ENCODE peak calls at places on chromosomes 5 and 9, in six cellular contexts. B, E, D, U, H and N are unnamed samples.

GRCh38 chr9:99162759-99163364 is 57.9 kb downstream of the TGFBR1 start:
- DNase-seq in U (peak; percentile 68), D (no peak), B (no peak), H (no peak), E (peak; percentile 51), N (peak; percentile 49)

GRCh38 chr5:87899109-87900100 is 369.2 kb downstream of the TMEM161B start:
- DNase-seq in B (peak; percentile 80), H (no peak), E (no peak), U (peak; percentile 1), D (no peak), N (peak; percentile 79)

GRCh38 chr5:140964356-140964755 is 1.9 kb upstream of the PCDHAC2 start:
- DNase-seq in H (no peak), E (no peak), U (no peak), D (no peak), B (no peak), N (no peak)

GRCh38 chr9:126148523-126148870 is 178.1 kb upstream of the MVB12B start:
- DNase-seq in D (peak; percentile 7), H (no peak), E (no peak), U (no peak), B (peak; percentile 16), N (no peak)

GRCh38 chr9:11149065-11149464 is 536.3 kb upstream of the PTPRD start:
- DNase-seq in H (no peak), B (no peak), E (no peak), D (no peak), U (no peak), N (no peak)

GRCh38 chr5:139961435-139962157 is 81.5 kb downstream of the NRG2 start:
- DNase-seq in B (no peak), E (no peak), D (no peak), H (no peak), U (peak; percentile 45), N (peak; percentile 16)

GRCh38 chr5:172797800-172798199 is 26.8 kb upstream of the DUSP1 start:
- DNase-seq in U (no peak), E (no peak), H (no peak), D (no peak), B (no peak), N (no peak)

GRCh38 chr5:151134228-151134627 is 23.4 kb downstream of the ANXA6 start:
- DNase-seq in B (no peak), E (no peak), D (peak; percentile 35), H (no peak), U (no peak), N (no peak)

GRCh38 chr5:17282283-17283120 is 65.1 kb downstream of the BASP1 start:
- DNase-seq in B (no peak), D (no peak), U (peak; percentile 57), H (no peak), E (no peak), N (no peak)

GRCh38 chr9:91012933-91013841 is 211.6 kb downstream of the SYK start:
- DNase-seq in E (no peak), U (no peak), B (no peak), H (no peak), D (no peak), N (no peak)

GRCh38 chr5:91269198-91269597 is 113.9 kb downstream of the ARRDC3 start:
- DNase-seq in D (no peak), U (no peak), E (no peak), B (peak; percentile 49), H (no peak), N (no peak)

GRCh38 chr5:174876-175465 is 16.3 kb upstream of the LRRC14B start:
- DNase-seq in D (no peak), U (no peak), B (no peak), H (no peak), E (no peak), N (no peak)
- TF ChIP-seq CTCF in D (no peak), U (no peak), B (no peak), H (no peak), E (no peak), N (no peak)

GRCh38 chr5:1516615-1517601 is 6.9 kb downstream of the LPCAT1 start:
- DNase-seq in E (peak; percentile 93), D (peak; percentile 25), B (peak; percentile 18), H (peak; percentile 16), U (peak; percentile 51), N (peak; percentile 66)

GRCh38 chr5:1517838-1518237 is 5.9 kb downstream of the LPCAT1 start:
- DNase-seq in E (no peak), U (no peak), D (peak; percentile 23), H (peak; percentile 17), B (peak; percentile 25), N (no peak)

GRCh38 chr5:1514027-1514818 is 9.5 kb downstream of the LPCAT1 start:
- DNase-seq in E (no peak), H (peak; percentile 14), D (peak; percentile 22), B (peak; percentile 22), U (no peak), N (no peak)

GRCh38 chr5:1515311-1515920 is 8.3 kb downstream of the LPCAT1 start:
- DNase-seq in E (no peak), U (no peak), B (peak; percentile 22), D (peak; percentile 21), H (peak; percentile 12), N (no peak)

DNA sequence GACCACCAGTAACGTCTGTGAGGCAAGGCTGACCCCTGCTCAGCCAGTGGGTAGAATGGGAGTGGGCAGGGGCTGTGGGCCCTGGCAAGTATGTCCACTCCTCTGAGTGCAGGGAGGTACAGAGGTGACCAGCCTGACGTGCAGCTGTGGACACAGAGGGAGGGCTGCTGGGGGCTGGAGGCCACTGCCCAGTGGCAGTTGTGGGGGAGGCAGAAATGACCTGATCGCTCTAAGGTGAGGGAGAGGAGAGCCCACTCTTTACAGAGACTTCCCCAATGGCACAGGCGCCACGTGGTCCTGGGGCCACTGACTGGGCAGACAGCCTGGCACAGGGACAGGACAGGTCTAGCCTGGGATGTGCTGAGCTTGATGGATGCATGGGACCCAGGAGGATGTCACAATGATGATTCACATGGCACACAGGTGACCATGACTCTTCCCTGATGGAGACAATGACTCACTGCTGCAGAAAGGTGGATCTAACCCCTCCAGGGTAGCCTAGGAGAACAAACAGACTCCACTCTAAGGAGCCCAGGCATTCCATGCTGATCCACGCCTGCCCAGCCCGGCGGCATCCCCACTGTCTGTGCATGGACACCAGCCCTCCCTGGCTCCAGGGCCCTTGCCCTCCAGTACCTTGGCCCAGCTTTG is 7.7 kb downstream of the LPCAT1 start:
- DNase-seq in E (peak; percentile 55), H (peak; percentile 12), D (peak; percentile 17), B (peak; percentile 17), U (peak; percentile 51), N (no peak)
- H3K4me3 ChIP-seq in E (no peak overlapping the region), H (no peak overlapping the region), D (no peak overlapping the region), B (no peak overlapping the region), U (no peak overlapping the region), N (no peak overlapping the region)

GRCh38 chr5:137741-138140 is 45.8 kb downstream of the PLEKHG4B start:
- DNase-seq in E (no peak), B (no peak), D (no peak), U (no peak), H (no peak), N (no peak)

GRCh38 chr5:140443-140829 is 48.5 kb downstream of the PLEKHG4B start:
- DNase-seq in H (no peak), D (no peak), U (no peak), E (no peak), B (no peak), N (no peak)

GRCh38 chr5:139579-140442 is 47.8 kb downstream of the PLEKHG4B start:
- DNase-seq in U (no peak), D (no peak), E (no peak), B (no peak), H (no peak), N (no peak)

GRCh38 chr5:138936-139335 is 47.0 kb downstream of the PLEKHG4B start:
- DNase-seq in E (no peak), U (no peak), H (no peak), D (no peak), B (no peak), N (no peak)

GRCh38 chr5:136901-137300 is 44.9 kb downstream of the PLEKHG4B start:
- DNase-seq in U (no peak), D (no peak), E (no peak), B (no peak), H (no peak), N (no peak)
- TF ChIP-seq CTCF in U (no peak), D (no peak), E (no peak), B (no peak), H (no peak), N (no peak)

GRCh38 chr5:28850320-28850921 is 1812.0 kb upstream of the CDH9 start:
- DNase-seq in U (no peak), E (no peak), B (no peak), D (no peak), H (no peak), N (no peak)
- H3K4me3 ChIP-seq in U (no peak overlapping the region), E (no peak overlapping the region), B (no peak overlapping the region), D (no peak overlapping the region), H (no peak overlapping the region), N (no peak overlapping the region)

GRCh38 chr5:123116757-123117156 is 27.7 kb downstream of the PRDM6 start:
- DNase-seq in H (no peak), U (no peak), D (no peak), E (no peak), B (no peak), N (no peak)

GRCh38 chr5:123122273-123122672 is 33.2 kb downstream of the PRDM6 start:
- DNase-seq in H (no peak), D (no peak), E (no peak), B (no peak), U (no peak), N (no peak)

GRCh38 chr5:123117989-123118388 is 28.9 kb downstream of the PRDM6 start:
- DNase-seq in H (no peak), U (no peak), D (no peak), B (no peak), E (no peak), N (no peak)

GRCh38 chr5:123120197-123120596 is 31.2 kb downstream of the PRDM6 start:
- DNase-seq in U (peak; percentile 14), E (no peak), D (no peak), H (no peak), B (no peak), N (no peak)

DNA sequence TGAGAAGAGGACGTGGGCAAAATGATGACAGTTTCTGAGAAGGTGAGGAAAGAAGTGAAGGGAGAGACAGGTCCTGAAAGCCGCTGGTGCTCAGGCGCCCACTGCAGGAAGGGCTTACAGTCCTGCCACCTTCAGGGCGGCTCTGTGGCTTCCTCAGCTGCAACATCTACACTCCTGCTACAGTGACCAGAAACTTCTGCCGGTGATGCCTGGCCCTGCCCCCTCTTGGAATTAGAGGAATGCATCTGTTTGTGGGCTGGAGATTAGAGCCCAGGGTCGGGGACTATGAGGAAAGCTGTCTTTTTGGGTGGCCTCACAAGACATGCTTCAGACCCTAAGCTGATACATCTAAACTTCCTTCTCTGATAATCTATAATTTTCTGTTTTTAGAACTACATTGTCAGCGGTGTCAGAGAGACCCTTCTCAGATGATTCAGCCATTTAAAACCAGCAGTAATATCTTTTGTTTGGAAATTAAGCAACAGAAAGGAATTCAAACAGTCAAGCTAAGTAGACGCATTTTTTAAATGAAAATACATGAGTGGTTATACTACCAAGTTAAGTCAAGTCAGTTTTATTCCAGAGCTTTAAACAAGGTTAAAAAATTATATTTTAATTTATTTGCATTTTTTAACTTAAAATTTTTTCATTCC is 30.4 kb downstream of the PRDM6 start:
- DNase-seq in B (no peak), U (peak; percentile 74), E (peak; percentile 74), D (no peak), H (no peak), N (peak; percentile 20)
- TF ChIP-seq CTCF in B (no peak), U (peak; percentile 41), E (peak; percentile 31), D (no peak), H (no peak), N (peak; percentile 1)

GRCh38 chr5:121485261-121485660 is 366.4 kb upstream of the FTMT start:
- DNase-seq in H (no peak), B (no peak), E (no peak), D (no peak), U (no peak), N (no peak)

GRCh38 chr5:121489972-121490371 is 361.7 kb upstream of the FTMT start:
- DNase-seq in E (no peak), U (no peak), H (no peak), B (no peak), D (no peak), N (no peak)
- H3K4me3 ChIP-seq in E (no peak overlapping the region), U (no peak overlapping the region), H (no peak overlapping the region), B (no peak overlapping the region), D (no peak overlapping the region), N (no peak overlapping the region)